ENCODE peak calls at places on chromosomes 4 and X, in ten cellular contexts. P is foreskin melanocyte; N is cardiac fibroblast; Z is MM.1S; K is T-helper 2 cell; S is neural crest cell; D is GM20000; I is Jurkat, Clone E6-1; U is amygdala; H is SK-N-MC. A is an unnamed sample.

GRCh38 chr4:73859614-73860088 is 6.6 kb downstream of the PF4V1 start:
- DNase-seq in P (no peak), N (peak; percentile 77), Z (no peak), K (no peak), S (no peak), D (no peak), I (no peak), U (no peak), H (no peak), A (no peak)

GRCh38 chrX:132948648-132949260 is 9.7 kb downstream of the HS6ST2 start:
- DNase-seq in P (no peak), N (no peak), Z (no peak), K (no peak), S (peak; percentile 24), D (no peak), I (no peak), U (no peak), H (no peak), A (no peak)

GRCh38 chr4:89111833-89112563 is 665 bp downstream of the TIGD2 start:
- DNase-seq in P (peak; percentile 29), N (peak; percentile 95), Z (peak; percentile 13), K (no peak), S (no peak), D (no peak), I (no peak), U (no peak), H (no peak), A (peak; percentile 84)

GRCh38 chr4:13588954-13589353 is 38.6 kb downstream of the BOD1L1 start:
- DNase-seq in P (no peak), N (no peak), Z (no peak), K (no peak), S (no peak), D (no peak), I (no peak), U (no peak), H (no peak), A (no peak)

GRCh38 chrX:151082077-151082948 is 94.1 kb upstream of the GPR50 start:
- DNase-seq in P (peak; percentile 30), N (peak; percentile 53), Z (peak; percentile 57), K (peak; percentile 47), S (peak; percentile 69), D (peak; percentile 56), I (peak; percentile 7), U (peak; percentile 56), H (no peak), A (peak; percentile 64)

GRCh38 chr4:133152330-133152791 is 3.3 kb downstream of the PCDH10 start:
- DNase-seq in P (no peak), N (no peak), Z (no peak), K (no peak), S (peak; percentile 4), D (peak; percentile 7), I (no peak), U (no peak), H (no peak), A (no peak)

GRCh38 chr4:184671101-184671500 is 21.6 kb downstream of the PRIMPOL start:
- DNase-seq in P (no peak), N (no peak), Z (no peak), K (no peak), S (no peak), D (no peak), I (no peak), U (no peak), H (no peak), A (no peak)

GRCh38 chr4:146105464-146105863 is 70.1 kb upstream of the LSM6 start:
- DNase-seq in P (no peak), N (no peak), Z (no peak), K (no peak), S (no peak), D (no peak), I (no peak), U (no peak), H (no peak), A (no peak)

GRCh38 chr4:2937146-2937857 is 25.9 kb downstream of the NOP14 start:
- DNase-seq in P (no peak), N (peak; percentile 21), Z (no peak), K (peak; percentile 61), S (no peak), D (no peak), I (no peak), U (no peak), H (no peak), A (peak; percentile 52)

GRCh38 chr4:105186701-105187158 is 40.1 kb downstream of the TET2 start:
- DNase-seq in P (peak; percentile 23), N (peak; percentile 65), Z (no peak), K (no peak), S (no peak), D (no peak), I (no peak), U (no peak), H (no peak), A (no peak)

GRCh38 chrX:71440401-71440800 is 74.2 kb downstream of the TAF1 start:
- DNase-seq in P (no peak), N (no peak), Z (no peak), K (no peak), S (no peak), D (no peak), I (no peak), U (no peak), H (no peak), A (no peak)

GRCh38 chr4:140637836-140638235 is 69.1 kb upstream of the UCP1 start:
- DNase-seq in P (peak; percentile 14), N (peak; percentile 37), Z (peak; percentile 60), K (peak; percentile 83), S (peak; percentile 28), D (peak; percentile 74), I (peak; percentile 30), U (no peak), H (no peak), A (no peak)

GRCh38 chr4:74423101-74423500 is 21.8 kb upstream of the AREG start:
- DNase-seq in P (peak; percentile 15), N (peak; percentile 93), Z (no peak), K (no peak), S (no peak), D (no peak), I (no peak), U (no peak), H (no peak), A (no peak)

GRCh38 chr4:52059372-52059771 is 8.3 kb downstream of the SPATA18 start:
- DNase-seq in P (no peak), N (peak; percentile 89), Z (no peak), K (no peak), S (no peak), D (no peak), I (no peak), U (no peak), H (no peak), A (no peak)

GRCh38 chrX:100731441-100732281 is at the start of gene SYTL4:
- DNase-seq in P (no peak), N (peak; percentile 11), Z (no peak), K (no peak), S (peak; percentile 6), D (no peak), I (no peak), U (no peak), H (no peak), A (peak; percentile 65)

GRCh38 chr4:154560824-154561231 is 2.0 kb upstream of the FGB start:
- DNase-seq in P (no peak), N (peak; percentile 33), Z (no peak), K (no peak), S (no peak), D (no peak), I (no peak), U (no peak), H (no peak), A (no peak)